ENCODE peak calls at places on chromosomes 13 and 19, in eight cellular contexts. X is transverse colon, I is sigmoid colon, L is fibroblast of lung, M is hepatocyte, R is GM23338, K is lower leg skin, T is SK-N-SH. G is an unnamed sample.

GRCh38 chr19:48970923-48971395 is 5.8 kb downstream of the FTL start:
- DNase-seq in L (peak), T (peak), M (peak), X (peak), R (peak), K (peak), I (peak), G (peak)

GRCh38 chr13:113749507-113749906 is 9.5 kb upstream of the TMEM255B start:
- DNase-seq in R (no peak), X (no peak), K (no peak), M (no peak), T (no peak), I (no peak), L (no peak), G (no peak)

GRCh38 chr19:32219881-32220552 is 125.4 kb upstream of the ZNF507 start:
- DNase-seq in R (no peak), X (no peak), I (no peak), K (peak), M (no peak), L (no peak), T (no peak), G (no peak)

GRCh38 chr13:105918842-105919741 is 616.4 kb downstream of the EFNB2 start:
- DNase-seq in L (peak), I (no peak), T (peak), R (peak), M (peak), X (peak), K (no peak), G (peak)

GRCh38 chr13:46553886-46554855 is 1.2 kb downstream of the LRCH1 start:
- DNase-seq in I (peak), L (peak), K (peak), T (peak), X (peak), R (peak), M (peak), G (peak)

GRCh38 chr19:1324792-1325567 is 39.3 kb downstream of the EFNA2 start:
- DNase-seq in L (peak), M (no peak), X (peak), I (peak), T (peak), R (peak), K (peak), G (peak)

GRCh38 chr13:112672651-112673284 is 17.1 kb upstream of the ATP11A start:
- DNase-seq in M (no peak), T (no peak), X (no peak), L (no peak), K (no peak), R (no peak), I (no peak), G (no peak)

GRCh38 chr19:5037936-5038335 is 69.0 kb downstream of the KDM4B start:
- DNase-seq in T (peak), I (no peak), M (no peak), K (no peak), R (no peak), L (no peak), X (no peak), G (no peak)

GRCh38 chr13:112777637-112778406 is 88.0 kb downstream of the ATP11A start:
- DNase-seq in R (no peak), K (no peak), T (peak), X (no peak), M (no peak), L (no peak), I (no peak), G (no peak)

GRCh38 chr13:45717324-45717723 is 15.2 kb downstream of the CBY2 start:
- DNase-seq in X (no peak), T (no peak), M (no peak), R (no peak), K (no peak), I (no peak), L (no peak), G (no peak)

GRCh38 chr19:47778954-47779351 is 450 bp downstream of the SELENOW start:
- DNase-seq in M (peak), L (peak), T (peak), I (peak), X (peak), R (no peak), K (no peak), G (peak)

GRCh38 chr19:34327851-34328250 is 37.1 kb upstream of the GPI start:
- DNase-seq in M (no peak), K (no peak), I (no peak), L (peak), X (no peak), R (no peak), T (no peak), G (no peak)

GRCh38 chr19:35455616-35456201 is 7.7 kb downstream of the FFAR2 start:
- DNase-seq in K (no peak), L (no peak), T (no peak), R (no peak), M (no peak), X (no peak), I (no peak), G (no peak)

GRCh38 chr13:109088101-109088500 is 458.7 kb downstream of the MYO16 start:
- DNase-seq in K (no peak), L (no peak), X (no peak), R (peak), T (no peak), I (no peak), M (no peak), G (no peak)

GRCh38 chr13:98039261-98039660 is 85.8 kb downstream of the IPO5 start:
- DNase-seq in X (no peak), I (no peak), L (no peak), T (no peak), M (no peak), R (no peak), K (no peak), G (no peak)

GRCh38 chr13:31967155-31967554 is 64.4 kb upstream of the FRY start:
- DNase-seq in R (peak), M (no peak), L (no peak), T (no peak), K (no peak), I (no peak), X (no peak), G (no peak)
- TF ChIP-seq CTCF in R (no peak), M (peak), L (no peak), T (peak), K (no peak), I (no peak), X (peak), G (peak)

GRCh38 chr19:55586976-55587668 is 6.5 kb upstream of the ZNF579 start:
- DNase-seq in X (peak), M (peak), T (peak), I (peak), L (peak), R (peak), K (peak), G (peak)
- H3K4me3 ChIP-seq in X (peak), M (no peak), T (peak), I (peak), L (peak), R (peak), K (peak), G (peak)

GRCh38 chr13:88014527-88014926 is 343.4 kb downstream of the SLITRK5 start:
- DNase-seq in R (no peak), L (no peak), M (no peak), I (no peak), T (no peak), X (no peak), K (no peak), G (no peak)
- TF ChIP-seq CTCF in R (no peak), L (no peak), M (no peak), I (no peak), T (no peak), X (no peak), K (no peak), G (no peak)

DNA sequence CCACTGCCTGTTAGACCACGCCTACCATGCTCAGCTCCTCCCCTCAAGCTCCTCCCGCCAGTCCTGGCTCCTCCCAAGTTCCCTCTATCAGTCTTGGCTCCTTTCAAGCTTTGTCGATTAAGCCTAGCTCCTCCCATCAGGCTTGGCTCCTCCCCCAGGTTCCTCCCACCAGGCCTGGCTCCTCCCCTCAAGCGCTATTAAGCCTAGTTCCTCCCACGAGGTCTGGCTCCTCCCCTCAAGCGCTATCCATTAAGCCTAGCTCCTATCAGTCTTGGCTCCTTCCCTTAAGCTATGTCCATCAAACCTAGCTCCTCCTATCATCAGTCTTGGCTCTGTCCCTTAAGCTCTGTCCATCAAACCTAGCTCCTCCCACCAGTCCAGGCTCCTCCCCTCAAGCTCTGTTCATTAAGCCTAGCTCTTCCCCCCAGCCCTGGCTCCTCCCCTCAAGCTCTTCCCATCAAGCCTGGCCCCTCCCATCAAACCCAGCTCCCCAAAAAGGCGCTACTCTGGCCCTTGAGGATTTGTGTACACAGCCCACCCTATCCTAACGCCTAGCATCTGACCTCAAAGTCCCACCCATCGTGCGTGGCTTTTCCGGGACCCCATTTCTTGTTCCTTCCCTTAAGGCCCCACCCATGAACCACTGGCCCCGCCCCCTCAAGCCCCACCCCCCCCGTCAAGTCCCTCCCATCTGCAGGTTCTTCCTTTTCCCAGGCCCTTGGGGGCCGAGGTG is 10.0 kb downstream of the CAMSAP3 start:
- DNase-seq in I (no peak), T (peak), R (peak), K (no peak), L (no peak), X (no peak), M (no peak), G (no peak)
- H3K4me3 ChIP-seq in I (no peak), T (no peak), R (no peak), K (no peak), L (no peak), X (no peak), M (no peak), G (no peak)

GRCh38 chr19:22604571-22605274 is 29.4 kb upstream of the ZNF492 start:
- DNase-seq in R (no peak), I (no peak), T (no peak), K (peak), L (no peak), X (no peak), M (no peak), G (no peak)
- TF ChIP-seq CTCF in R (no peak), I (no peak), T (no peak), K (no peak), L (no peak), X (no peak), M (no peak), G (no peak)